ENCODE peak calls at places on chromosomes 12 and 14, in six cellular contexts. N is GM23338; K is epithelial cell of esophagus; T is mammary epithelial cell; R is A549; B is CD4-positive, CD25-positive, alpha-beta regulatory T cell. W is an unnamed sample.

GRCh38 chr14:105397350-105397931 is 897 bp upstream of the TEX22 start:
- DNase-seq in N (no peak), K (no peak), T (no peak), R (no peak), B (no peak), W (no peak)

GRCh38 chr14:80634106-80634758 is 307.3 kb downstream of the CEP128 start:
- DNase-seq in N (no peak), K (peak; percentile 70), T (peak; percentile 46), R (no peak), B (no peak), W (no peak)

GRCh38 chr12:74984631-74985030 is 225.0 kb downstream of the KCNC2 start:
- DNase-seq in N (no peak), K (no peak), T (no peak), R (no peak), B (no peak), W (no peak)

GRCh38 chr14:47039336-47039735 is 387.8 kb upstream of the RPL10L start:
- DNase-seq in N (no peak), K (no peak), T (no peak), R (no peak), B (no peak), W (no peak)

GRCh38 chr14:55130194-55130550 is 1.1 kb downstream of the LGALS3 start:
- DNase-seq in N (peak; percentile 75), K (peak; percentile 73), T (peak; percentile 31), R (peak; percentile 51), B (no peak), W (no peak)

GRCh38 chr14:22282429-22282828 is 306.6 kb downstream of the DAD1 start:
- DNase-seq in N (no peak), K (no peak), T (no peak), R (no peak), B (no peak), W (no peak)

GRCh38 chr14:100825691-100826331 is at the start of gene MEG3:
- DNase-seq in N (no peak), K (peak; percentile 23), T (no peak), R (peak; percentile 51), B (no peak), W (peak; percentile 51)

GRCh38 chr12:26251600-26251999 is 56.2 kb downstream of the SSPN start:
- DNase-seq in N (no peak), K (no peak), T (no peak), R (no peak), B (no peak), W (no peak)

GRCh38 chr12:51090705-51091229 is 7.4 kb upstream of the CSRNP2 start:
- DNase-seq in N (no peak), K (no peak), T (no peak), R (no peak), B (no peak), W (no peak)

GRCh38 chr12:10163084-10163483 is 8.8 kb downstream of the OLR1 start:
- DNase-seq in N (no peak), K (no peak), T (no peak), R (no peak), B (no peak), W (no peak)

GRCh38 chr12:126362964-126363363 is 1297.7 kb downstream of the AACS start:
- DNase-seq in N (peak; percentile 66), K (no peak), T (no peak), R (no peak), B (no peak), W (no peak)

GRCh38 chr12:130872179-130873096 is 572 bp downstream of the RAN start:
- DNase-seq in N (peak; percentile 34), K (peak; percentile 36), T (peak; percentile 27), R (peak; percentile 46), B (no peak), W (no peak)

GRCh38 chr12:12350868-12351463 is 924 bp upstream of the MANSC1 start:
- DNase-seq in N (no peak), K (peak; percentile 84), T (peak; percentile 97), R (peak; percentile 66), B (no peak), W (no peak)

GRCh38 chr12:32558941-32559340 is 120.2 kb upstream of the DNM1L start:
- DNase-seq in N (no peak), K (no peak), T (no peak), R (no peak), B (no peak), W (peak; percentile 59)

GRCh38 chr14:88552859-88553258 is 1.9 kb downstream of the PTPN21 start:
- DNase-seq in N (no peak), K (no peak), T (no peak), R (no peak), B (no peak), W (no peak)
- H3K4me3 ChIP-seq in N (peak overlapping the region; percentile 70), K (no peak overlapping the region), T (no peak overlapping the region), R (peak overlapping the region; percentile 70), B (no peak overlapping the region), W (peak overlapping the region; percentile 87)

DNA sequence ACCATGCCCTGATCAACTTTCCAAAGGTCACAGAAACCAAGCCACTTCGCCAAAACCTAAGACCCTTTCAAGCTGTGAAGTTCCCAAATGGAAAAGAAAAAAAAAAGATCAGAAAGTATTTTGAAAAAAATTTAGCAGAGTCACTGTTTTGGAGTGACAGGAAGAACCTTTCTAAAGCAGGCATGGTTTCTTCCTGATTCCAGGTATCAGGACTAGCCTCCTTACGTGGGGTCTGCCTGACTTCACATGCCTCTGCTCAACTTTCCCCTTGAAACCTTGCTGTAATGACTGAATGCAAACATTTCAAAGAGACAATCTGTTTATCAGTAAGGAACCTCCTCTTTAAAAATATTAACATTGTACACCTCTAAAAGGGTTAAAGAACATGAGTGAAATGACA is 9.5 kb downstream of the CORO1C start:
- DNase-seq in N (no peak), K (no peak), T (no peak), R (no peak), B (no peak), W (no peak)
- H3K4me3 ChIP-seq in N (no peak overlapping the region), K (no peak overlapping the region), T (no peak overlapping the region), R (no peak overlapping the region), B (no peak overlapping the region), W (no peak overlapping the region)

DNA sequence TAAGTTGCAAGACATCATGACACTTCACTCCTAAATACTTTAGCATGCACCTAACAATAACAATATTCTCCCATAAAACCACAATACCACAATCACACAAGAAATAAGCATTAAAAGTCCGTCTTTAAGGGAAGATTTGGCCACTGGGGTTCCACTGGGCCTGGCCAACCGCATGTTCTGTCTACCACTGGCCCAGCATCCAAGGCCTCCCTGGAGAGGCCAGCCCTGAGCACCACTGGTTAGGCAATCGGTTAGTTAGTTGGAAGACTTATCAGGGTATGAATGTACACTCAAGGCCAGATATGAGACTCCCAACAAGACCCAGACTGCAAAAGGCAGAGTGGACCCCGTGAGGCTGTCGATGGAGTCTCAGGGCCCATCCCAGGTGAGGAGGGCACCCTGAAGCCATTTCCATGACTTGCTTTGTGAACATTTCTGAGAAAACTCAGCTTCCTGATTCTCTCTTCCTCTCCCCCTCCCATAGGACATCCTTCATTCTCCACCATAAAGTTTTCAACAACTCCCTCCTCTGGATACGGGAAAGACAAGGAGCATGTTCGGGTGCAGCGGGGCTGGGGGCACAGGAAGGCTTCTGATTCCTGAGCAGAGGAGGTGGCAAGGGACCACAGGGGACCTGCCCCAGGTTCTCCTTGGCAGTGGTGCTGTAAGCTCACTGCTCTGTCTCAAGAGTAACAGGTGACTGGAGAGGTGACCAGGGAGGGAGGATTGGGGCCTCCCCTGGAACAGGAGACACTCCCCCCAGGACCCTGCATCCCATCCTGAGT is 5.9 kb downstream of the PXN start:
- DNase-seq in N (no peak), K (no peak), T (no peak), R (no peak), B (no peak), W (no peak)
- H3K4me3 ChIP-seq in N (no peak overlapping the region), K (no peak overlapping the region), T (no peak overlapping the region), R (no peak overlapping the region), B (no peak overlapping the region), W (no peak overlapping the region)

GRCh38 chr14:77040309-77040994 is 11.9 kb upstream of the IRF2BPL start:
- DNase-seq in N (peak; percentile 90), K (peak; percentile 90), T (peak; percentile 91), R (peak; percentile 99), B (peak; percentile 94), W (peak; percentile 99)
- H3K4me3 ChIP-seq in N (peak overlapping the region; percentile 69), K (peak overlapping the region; percentile 10), T (peak overlapping the region; percentile 19), R (peak overlapping the region; percentile 36), B (peak overlapping the region; percentile 74), W (peak overlapping the region; percentile 28)

DNA sequence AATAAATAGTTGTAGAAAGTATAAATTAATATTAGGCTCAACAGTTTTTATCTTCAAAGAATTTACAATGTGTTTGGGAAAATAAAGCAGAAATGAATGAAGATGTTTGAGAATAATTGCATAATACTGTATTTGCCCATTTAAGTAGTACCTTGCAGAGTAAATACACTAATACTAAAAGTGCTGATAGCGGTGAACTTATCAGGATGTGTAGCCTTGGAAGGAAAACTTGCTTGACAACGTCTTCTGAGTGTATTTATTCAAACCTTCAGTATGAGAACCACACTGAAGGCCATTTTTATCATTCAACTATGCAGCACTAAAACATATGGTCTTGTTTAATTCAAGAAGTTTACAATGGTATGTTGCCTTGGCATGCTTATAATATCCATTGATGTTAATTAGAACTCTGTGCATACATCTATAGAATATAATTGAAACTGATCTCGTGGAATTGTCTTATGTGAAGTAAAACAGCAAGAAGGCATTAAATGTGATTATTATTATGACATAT is 41.3 kb downstream of the MSRB3 start:
- DNase-seq in N (no peak), K (no peak), T (no peak), R (no peak), B (no peak), W (no peak)
- H3K4me3 ChIP-seq in N (no peak overlapping the region), K (no peak overlapping the region), T (no peak overlapping the region), R (no peak overlapping the region), B (no peak overlapping the region), W (no peak overlapping the region)